ENCODE peak calls at places on chromosomes 12 and 14, in five cellular contexts. M, B, L, J and V are unnamed samples.

GRCh38 chr14:42027271-42027670 is 420.6 kb downstream of the LRFN5 start:
- DNase-seq in M (no peak), B (no peak), L (no peak), J (no peak), V (peak)

GRCh38 chr12:109715310-109716091 is 1.9 kb downstream of the FAM222A start:
- DNase-seq in M (no peak), B (peak), L (no peak), J (peak), V (no peak)

GRCh38 chr14:54882521-54882920 is 20.1 kb downstream of the GCH1 start:
- DNase-seq in M (no peak), B (no peak), L (no peak), J (no peak), V (no peak)

GRCh38 chr12:38949363-38949762 is 44.0 kb upstream of the CPNE8 start:
- DNase-seq in M (peak), B (no peak), L (no peak), J (no peak), V (no peak)

GRCh38 chr14:98223106-98223505 is 1048.9 kb downstream of the BCL11B start:
- DNase-seq in M (no peak), B (no peak), L (no peak), J (no peak), V (no peak)

GRCh38 chr14:27015046-27015445 is 417.2 kb upstream of the NOVA1 start:
- DNase-seq in M (no peak), B (no peak), L (no peak), J (no peak), V (no peak)

GRCh38 chr12:5796171-5797091 is 148.6 kb downstream of the ANO2 start:
- DNase-seq in M (peak), B (peak), L (peak), J (peak), V (peak)

GRCh38 chr12:116456683-116457082 is 102.5 kb upstream of the MAP1LC3B2 start:
- DNase-seq in M (no peak), B (peak), L (no peak), J (peak), V (peak)

GRCh38 chr14:99479160-99479902 is 1.3 kb downstream of the SETD3 start:
- DNase-seq in M (no peak), B (no peak), L (no peak), J (no peak), V (no peak)

GRCh38 chr12:123591702-123592481 is 7.5 kb downstream of the TMED2 start:
- DNase-seq in M (no peak), B (no peak), L (no peak), J (no peak), V (no peak)

GRCh38 chr14:31937730-31938346 is 139.3 kb upstream of the ARHGAP5 start:
- DNase-seq in M (peak), B (peak), L (peak), J (peak), V (peak)

GRCh38 chr12:104956870-104957301 is 1.2 kb downstream of the SLC41A2 start:
- DNase-seq in M (no peak), B (no peak), L (no peak), J (no peak), V (peak)

GRCh38 chr12:50050410-50051280 is 6.8 kb upstream of the ASIC1 start:
- DNase-seq in M (peak), B (peak), L (peak), J (peak), V (no peak)

GRCh38 chr14:106657460-106657859 is 1131.1 kb downstream of the TMEM121 start:
- DNase-seq in M (no peak), B (no peak), L (no peak), J (peak), V (no peak)

GRCh38 chr14:105069887-105070759 is 4.9 kb upstream of the GPR132 start:
- DNase-seq in M (no peak), B (peak), L (no peak), J (no peak), V (no peak)

GRCh38 chr14:71492346-71492745 is 439.9 kb upstream of the RGS6 start:
- DNase-seq in M (no peak), B (no peak), L (no peak), J (no peak), V (no peak)
- H3K9ac ChIP-seq in M (no peak), B (no peak), L (no peak), J (no peak), V (no peak)

GRCh38 chr12:10701226-10701681 is 21.9 kb downstream of the YBX3 start:
- DNase-seq in M (no peak), B (no peak), L (no peak), J (no peak), V (no peak)
- H3K9ac ChIP-seq in M (no peak), B (no peak), L (no peak), J (no peak), V (no peak)

DNA sequence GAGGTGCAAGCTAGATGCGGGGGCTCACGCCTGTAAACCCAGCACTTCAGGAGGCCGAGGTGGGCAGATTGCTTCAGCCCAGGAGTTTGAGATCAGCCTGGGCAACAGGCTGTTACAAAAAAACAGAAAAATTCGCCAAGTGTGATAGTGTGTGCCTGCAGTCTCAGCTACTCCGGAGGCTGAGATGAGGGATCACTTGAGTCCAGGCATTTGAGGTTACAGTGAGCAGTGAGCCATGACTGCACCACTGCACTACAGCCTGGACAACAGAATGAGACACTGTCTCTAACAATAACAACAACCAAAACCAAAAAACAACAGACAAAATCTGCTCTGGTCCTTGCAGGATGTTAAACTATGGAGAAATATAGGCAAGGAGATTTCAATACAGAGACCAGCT is 13.9 kb downstream of the BTBD7 start:
- DNase-seq in M (no peak), B (no peak), L (no peak), J (no peak), V (no peak)
- H3K9ac ChIP-seq in M (no peak), B (no peak), L (no peak), J (no peak), V (no peak)

DNA sequence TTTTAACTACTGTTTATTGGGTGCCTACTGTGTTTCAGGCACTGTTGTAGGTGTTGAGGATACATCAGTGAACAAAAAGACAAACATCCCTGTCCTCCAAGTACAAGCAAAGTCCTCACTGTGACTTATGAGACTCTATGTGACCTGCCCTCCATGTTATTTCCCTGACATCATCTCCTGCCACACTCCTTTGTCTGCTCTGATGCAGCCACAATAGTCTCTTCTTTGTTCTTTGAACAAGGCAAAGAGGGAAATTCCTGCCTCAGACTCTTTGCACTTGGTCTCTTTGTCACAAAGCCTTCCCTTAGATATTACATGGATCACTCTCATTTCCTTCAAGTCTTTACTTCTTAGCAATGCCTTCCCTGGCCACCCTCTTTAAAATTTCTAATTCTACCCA is 240.1 kb upstream of the SRRM4 start:
- DNase-seq in M (no peak), B (no peak), L (no peak), J (no peak), V (no peak)
- H3K9ac ChIP-seq in M (no peak), B (no peak), L (no peak), J (no peak), V (no peak)

GRCh38 chr12:70364695-70365397 is 1.2 kb upstream of the KCNMB4 start:
- DNase-seq in M (no peak), B (no peak), L (no peak), J (peak), V (no peak)

GRCh38 chr12:70354777-70355176 is 11.3 kb upstream of the KCNMB4 start:
- DNase-seq in M (no peak), B (no peak), L (no peak), J (no peak), V (no peak)

GRCh38 chr12:70355972-70356371 is 10.1 kb upstream of the KCNMB4 start:
- DNase-seq in M (no peak), B (no peak), L (no peak), J (no peak), V (no peak)

GRCh38 chr12:70360218-70360617 is 5.9 kb upstream of the KCNMB4 start:
- DNase-seq in M (no peak), B (no peak), L (no peak), J (no peak), V (no peak)

DNA sequence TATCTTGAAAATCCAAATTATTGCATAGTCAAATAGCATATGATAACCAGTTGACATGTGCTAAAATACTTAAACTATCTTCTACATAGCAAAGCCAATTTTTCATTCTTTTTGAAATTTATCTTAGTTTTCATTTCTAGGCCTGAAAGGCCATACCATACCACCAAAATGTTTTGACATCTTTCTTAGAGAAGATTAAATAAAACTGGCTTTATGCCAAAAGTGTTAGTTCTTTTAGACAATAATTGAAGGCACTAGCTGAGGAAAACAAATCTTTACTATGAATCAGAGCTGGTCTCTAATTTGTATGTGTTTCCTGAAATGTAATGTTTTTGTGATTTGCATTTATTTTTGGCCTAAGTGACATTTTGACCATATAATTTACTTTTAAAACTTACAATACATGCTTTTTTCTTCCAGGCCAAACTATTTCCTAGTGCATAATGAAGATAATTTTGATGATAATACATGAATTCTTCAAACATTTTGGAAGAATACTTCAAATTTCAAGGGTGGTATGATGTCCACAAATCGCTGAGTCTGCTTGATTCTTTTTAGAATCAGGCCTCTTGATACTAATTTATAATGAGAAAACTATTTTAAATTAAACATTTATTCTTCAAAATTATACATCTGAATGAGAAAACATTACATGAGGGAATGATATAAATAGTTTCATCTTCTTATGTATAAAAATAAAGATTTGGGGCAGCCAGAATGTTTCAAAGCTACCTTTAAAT is 6.5 kb upstream of the KCNMB4 start:
- DNase-seq in M (no peak), B (no peak), L (no peak), J (no peak), V (no peak)
- H3K9ac ChIP-seq in M (no peak), B (no peak), L (no peak), J (no peak), V (no peak)

GRCh38 chr12:11782914-11783420 is 133.5 kb downstream of the ETV6 start:
- DNase-seq in M (no peak), B (no peak), L (no peak), J (no peak), V (no peak)

GRCh38 chr12:11777962-11778361 is 128.5 kb downstream of the ETV6 start:
- DNase-seq in M (no peak), B (no peak), L (no peak), J (no peak), V (no peak)

GRCh38 chr12:11779286-11779685 is 129.8 kb downstream of the ETV6 start:
- DNase-seq in M (no peak), B (no peak), L (no peak), J (no peak), V (no peak)

GRCh38 chr12:11780521-11781101 is 131.1 kb downstream of the ETV6 start:
- DNase-seq in M (no peak), B (no peak), L (no peak), J (no peak), V (no peak)

DNA sequence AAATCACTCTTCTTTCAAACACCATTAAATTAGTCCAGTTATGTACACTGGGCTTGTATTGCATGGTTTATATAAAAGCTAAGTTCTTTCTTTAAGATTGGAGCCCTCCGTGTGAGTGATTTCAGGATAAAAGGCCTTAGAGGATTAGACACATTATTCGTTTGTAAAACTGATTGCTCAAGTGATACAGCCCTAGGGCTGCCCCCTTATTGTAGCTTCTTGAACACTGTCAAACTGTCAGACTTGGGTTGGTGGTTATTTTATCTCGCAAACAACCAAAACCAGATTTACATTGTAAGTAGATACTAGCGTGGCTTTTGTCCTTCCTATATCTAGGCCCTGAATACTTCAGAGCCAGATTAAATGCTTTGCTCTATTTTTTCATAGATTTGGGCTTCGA is 129.2 kb downstream of the ETV6 start:
- DNase-seq in M (no peak), B (no peak), L (no peak), J (no peak), V (no peak)
- H3K9ac ChIP-seq in M (no peak), B (no peak), L (no peak), J (no peak), V (no peak)

GRCh38 chr14:94887591-94887990 is 117.7 kb upstream of the GSC start:
- DNase-seq in M (no peak), B (no peak), L (no peak), J (no peak), V (no peak)
- H3K9ac ChIP-seq in M (no peak), B (no peak), L (no peak), J (no peak), V (no peak)

GRCh38 chr14:34711169-34711568 is 3.2 kb downstream of the CFL2 start:
- DNase-seq in M (no peak), B (no peak), L (no peak), J (no peak), V (peak)
- H3K9ac ChIP-seq in M (no peak), B (no peak), L (no peak), J (no peak), V (no peak)

DNA sequence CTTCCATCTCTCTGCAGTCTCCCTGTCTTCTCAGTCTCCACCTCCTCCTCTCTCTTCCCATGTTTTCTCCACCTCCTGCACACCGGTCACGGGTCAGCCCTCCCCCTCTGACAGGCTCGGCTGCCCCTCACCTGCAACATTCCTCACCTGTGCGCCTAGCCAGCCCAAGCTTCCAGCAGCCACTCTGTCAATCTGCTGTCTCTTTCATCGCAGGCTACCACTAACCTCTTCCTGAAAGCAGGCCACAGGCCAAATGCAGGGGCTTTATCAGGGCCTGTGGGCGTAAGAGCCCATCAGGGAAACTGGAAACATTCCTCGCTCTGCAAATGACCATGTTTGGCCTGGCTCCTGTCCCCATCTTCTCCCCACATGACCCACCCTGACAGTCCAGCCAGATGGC is 34.5 kb downstream of the CMKLR1 start:
- DNase-seq in M (no peak), B (peak), L (peak), J (no peak), V (no peak)
- H3K9ac ChIP-seq in M (no peak), B (no peak), L (no peak), J (peak), V (no peak)